ENCODE peak calls at places on chromosome 4, in four cellular contexts. C is upper lobe of left lung, W is heart right ventricle, X is right lobe of liver. E is an unnamed sample.

GRCh38 chr4:38601244-38601915 is 62.6 kb upstream of the KLF3 start:
- DNase-seq in C (peak; percentile 69), W (no peak), X (peak; percentile 56), E (peak; percentile 49)

GRCh38 chr4:27702710-27703431 is 842.2 kb downstream of the STIM2 start:
- DNase-seq in C (no peak), W (no peak), X (no peak), E (no peak)

GRCh38 chr4:175560628-175561027 is 251.4 kb downstream of the GPM6A start:
- DNase-seq in C (no peak), W (no peak), X (no peak), E (peak; percentile 27)

GRCh38 chr4:174120446-174121142 is 162.9 kb downstream of the FBXO8 start:
- DNase-seq in C (no peak), W (peak; percentile 67), X (no peak), E (peak; percentile 91)

GRCh38 chr4:69999420-69999819 is 3.7 kb downstream of the STATH start:
- DNase-seq in C (no peak), W (no peak), X (no peak), E (peak; percentile 1)

GRCh38 chr4:120829113-120829831 is 93.3 kb downstream of the PRDM5 start:
- DNase-seq in C (no peak), W (no peak), X (no peak), E (peak; percentile 38)

GRCh38 chr4:25842229-25842840 is 20.5 kb downstream of the SEL1L3 start:
- DNase-seq in C (no peak), W (no peak), X (no peak), E (no peak)

GRCh38 chr4:95102391-95102790 is 344.6 kb downstream of the BMPR1B start:
- DNase-seq in C (no peak), W (no peak), X (no peak), E (no peak)

GRCh38 chr4:20272411-20272872 is 20.7 kb downstream of the SLIT2 start:
- DNase-seq in C (no peak), W (no peak), X (no peak), E (peak; percentile 67)

GRCh38 chr4:85127653-85128052 is 161.2 kb upstream of the WDFY3 start:
- DNase-seq in C (no peak), W (no peak), X (no peak), E (no peak)

GRCh38 chr4:8225704-8226443 is 26.8 kb downstream of the SH3TC1 start:
- DNase-seq in C (no peak), W (no peak), X (no peak), E (no peak)

GRCh38 chr4:98822144-98822543 is 106.8 kb downstream of the EIF4E start:
- DNase-seq in C (no peak), W (no peak), X (no peak), E (no peak)

GRCh38 chr4:175325230-175325629 is 407.1 kb downstream of the ADAM29 start:
- DNase-seq in C (no peak), W (no peak), X (no peak), E (peak; percentile 53)

GRCh38 chr4:121344128-121344527 is 36.7 kb downstream of the QRFPR start:
- DNase-seq in C (no peak), W (no peak), X (no peak), E (no peak)

GRCh38 chr4:105979506-105979905 is 84.2 kb downstream of the NPNT start:
- DNase-seq in C (no peak), W (no peak), X (no peak), E (no peak)

GRCh38 chr4:145879598-145879997 is 59.0 kb downstream of the ZNF827 start:
- DNase-seq in C (no peak), W (no peak), X (no peak), E (peak; percentile 46)

GRCh38 chr4:101953949-101954348 is 163.4 kb downstream of the BANK1 start:
- DNase-seq in C (no peak), W (no peak), X (no peak), E (peak; percentile 54)

GRCh38 chr4:1793496-1793840 is 375 bp downstream of the FGFR3 start:
- DNase-seq in C (no peak), W (peak; percentile 44), X (peak; percentile 75), E (no peak)

GRCh38 chr4:32745351-32745750 is 2025.2 kb downstream of the PCDH7 start:
- DNase-seq in C (no peak), W (no peak), X (no peak), E (no peak)

GRCh38 chr4:71411976-71412375 is 73.2 kb downstream of the SLC4A4 start:
- DNase-seq in C (no peak), W (no peak), X (no peak), E (peak; percentile 10)

GRCh38 chr4:83582289-83582756 is 46.4 kb downstream of the GPAT3 start:
- DNase-seq in C (no peak), W (peak; percentile 26), X (peak; percentile 81), E (peak; percentile 66)

GRCh38 chr4:2093265-2093664 is 34.1 kb downstream of the NAT8L start:
- DNase-seq in C (peak; percentile 8), W (no peak), X (peak; percentile 34), E (no peak)

GRCh38 chr4:28209371-28209924 is 1348.8 kb downstream of the STIM2 start:
- DNase-seq in C (no peak), W (no peak), X (no peak), E (no peak)

GRCh38 chr4:169658970-169659735 is 38.8 kb downstream of the CLCN3 start:
- DNase-seq in C (no peak), W (no peak), X (no peak), E (peak; percentile 15)
- H3K4me3 ChIP-seq in C (no peak overlapping the region), W (peak overlapping the region; percentile 58), X (no peak overlapping the region), E (peak overlapping the region; percentile 65)

GRCh38 chr4:152454398-152455011 is 81.4 kb downstream of the FBXW7 start:
- DNase-seq in C (no peak), W (no peak), X (no peak), E (peak; percentile 60)
- TF ChIP-seq CTCF in C (peak; percentile 47), W (peak; percentile 34), X (peak; percentile 60), E (peak; percentile 75)

GRCh38 chr4:138334346-138335016 is 92.3 kb upstream of the SLC7A11 start:
- DNase-seq in C (peak; percentile 39), W (no peak), X (no peak), E (no peak)
- H3K4me3 ChIP-seq in C (no peak overlapping the region), W (no peak overlapping the region), X (no peak overlapping the region), E (no peak overlapping the region)

GRCh38 chr4:53709693-53710092 is 118.4 kb upstream of the LNX1 start:
- DNase-seq in C (no peak), W (no peak), X (no peak), E (no peak)
- TF ChIP-seq CTCF in C (no peak), W (no peak), X (no peak), E (peak; percentile 34)

GRCh38 chr4:66704243-66704642 is 841.1 kb downstream of the CENPC start:
- DNase-seq in C (no peak), W (no peak), X (no peak), E (no peak)
- H3K4me3 ChIP-seq in C (no peak overlapping the region), W (no peak overlapping the region), X (no peak overlapping the region), E (no peak overlapping the region)

DNA sequence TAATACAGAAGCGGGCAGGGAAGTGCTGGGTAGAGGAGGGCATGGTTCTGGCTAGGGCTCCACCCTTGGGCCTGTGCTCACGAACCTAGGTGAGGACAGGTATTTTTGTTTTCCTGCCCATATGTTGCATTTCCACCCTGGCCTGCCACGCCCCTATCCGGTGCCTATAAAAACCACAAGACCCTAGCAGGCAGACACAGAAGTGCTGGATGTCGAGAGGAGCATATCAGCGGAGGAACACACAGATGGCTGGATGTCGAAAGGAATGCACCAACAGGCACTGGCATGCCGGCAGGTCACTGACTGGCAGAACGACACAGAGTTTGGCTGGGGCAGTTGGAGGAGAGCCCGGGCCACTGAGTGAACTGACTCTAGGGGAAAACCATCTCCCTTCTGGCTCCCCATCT is 316.6 kb upstream of the BOD1L1 start:
- DNase-seq in C (no peak), W (peak; percentile 59), X (peak; percentile 55), E (no peak)
- TF ChIP-seq CTCF in C (no peak), W (no peak), X (no peak), E (no peak)

GRCh38 chr4:40586729-40587128 is 42.9 kb downstream of the RBM47 start:
- DNase-seq in C (peak; percentile 66), W (no peak), X (no peak), E (no peak)
- H3K4me3 ChIP-seq in C (no peak overlapping the region), W (no peak overlapping the region), X (no peak overlapping the region), E (no peak overlapping the region)

GRCh38 chr4:41930139-41930831 is 4.9 kb upstream of the TMEM33 start:
- DNase-seq in C (no peak), W (no peak), X (no peak), E (no peak)

GRCh38 chr4:41935652-41936021 is 408 bp downstream of the TMEM33 start:
- DNase-seq in C (no peak), W (no peak), X (no peak), E (no peak)

GRCh38 chr4:41934813-41935651 is at the start of gene TMEM33:
- DNase-seq in C (peak; percentile 89), W (peak; percentile 90), X (peak; percentile 95), E (peak; percentile 82)

GRCh38 chr4:41933997-41934812 is 1.0 kb upstream of the TMEM33 start:
- DNase-seq in C (no peak), W (no peak), X (peak; percentile 84), E (no peak)

GRCh38 chr4:41932988-41933387 is 2.2 kb upstream of the TMEM33 start:
- DNase-seq in C (no peak), W (no peak), X (no peak), E (no peak)
- TF ChIP-seq CTCF in C (no peak), W (no peak), X (no peak), E (no peak)

E was measured in fibroblast of the aortic adventitia.